ENCODE peak calls at places on chromosomes 6 and 20, in nine cellular contexts. One of them, this sample, is unnamed.

GRCh38 chr6:119479860-119480655 is 130.5 kb upstream of the MAN1A1 start:
- DNase-seq in Calu3: no peak
- DNase-seq in kidney: no peak
- DNase-seq in GM13976: no peak
- DNase-seq in activated B cell treated with CpG ODN at 0.5 μM for 24 hours: no peak
- DNase-seq in GM12865: no peak
- DNase-seq in colonic mucosa: no peak
- DNase-seq in heart right ventricle: no peak
- DNase-seq in GM13977: no peak
- DNase-seq in this sample: no peak

GRCh38 chr6:74807701-74808100 is 398.2 kb downstream of the COL12A1 start:
- DNase-seq in Calu3: no peak
- DNase-seq in kidney: no peak
- DNase-seq in GM13976: no peak
- DNase-seq in activated B cell treated with CpG ODN at 0.5 μM for 24 hours: no peak
- DNase-seq in GM12865: no peak
- DNase-seq in colonic mucosa: no peak
- DNase-seq in heart right ventricle: no peak
- DNase-seq in GM13977: no peak
- DNase-seq in this sample: no peak

GRCh38 chr20:23136893-23137745 is 51.0 kb upstream of the CD93 start:
- DNase-seq in Calu3: peak; percentile 22
- DNase-seq in kidney: peak; percentile 52
- DNase-seq in GM13976: no peak
- DNase-seq in activated B cell treated with CpG ODN at 0.5 μM for 24 hours: no peak
- DNase-seq in GM12865: no peak
- DNase-seq in colonic mucosa: no peak
- DNase-seq in heart right ventricle: no peak
- DNase-seq in GM13977: no peak
- DNase-seq in this sample: no peak

GRCh38 chr6:41917528-41917927 is 3.4 kb downstream of the MED20 start:
- DNase-seq in Calu3: no peak
- DNase-seq in kidney: no peak
- DNase-seq in GM13976: no peak
- DNase-seq in activated B cell treated with CpG ODN at 0.5 μM for 24 hours: no peak
- DNase-seq in GM12865: peak; percentile 49
- DNase-seq in colonic mucosa: no peak
- DNase-seq in heart right ventricle: no peak
- DNase-seq in GM13977: no peak
- DNase-seq in this sample: no peak

GRCh38 chr20:363319-364078 is 16.6 kb downstream of the NRSN2 start:
- DNase-seq in Calu3: peak; percentile 40
- DNase-seq in kidney: no peak
- DNase-seq in GM13976: no peak
- DNase-seq in activated B cell treated with CpG ODN at 0.5 μM for 24 hours: no peak
- DNase-seq in GM12865: no peak
- DNase-seq in colonic mucosa: no peak
- DNase-seq in heart right ventricle: no peak
- DNase-seq in GM13977: no peak
- DNase-seq in this sample: no peak

GRCh38 chr20:42024653-42025052 is 406.5 kb upstream of the CHD6 start:
- DNase-seq in Calu3: no peak
- DNase-seq in kidney: no peak
- DNase-seq in GM13976: no peak
- DNase-seq in activated B cell treated with CpG ODN at 0.5 μM for 24 hours: no peak
- DNase-seq in GM12865: peak; percentile 4
- DNase-seq in colonic mucosa: no peak
- DNase-seq in heart right ventricle: no peak
- DNase-seq in GM13977: no peak
- DNase-seq in this sample: no peak

GRCh38 chr6:55388161-55388560 is 60.9 kb downstream of the GFRAL start:
- DNase-seq in Calu3: no peak
- DNase-seq in kidney: no peak
- DNase-seq in GM13976: no peak
- DNase-seq in activated B cell treated with CpG ODN at 0.5 μM for 24 hours: no peak
- DNase-seq in GM12865: no peak
- DNase-seq in colonic mucosa: no peak
- DNase-seq in heart right ventricle: no peak
- DNase-seq in GM13977: no peak
- DNase-seq in this sample: no peak

GRCh38 chr6:42929928-42930360 is 664 bp downstream of the CNPY3 start:
- DNase-seq in Calu3: peak; percentile 46
- DNase-seq in kidney: no peak
- DNase-seq in GM13976: peak; percentile 81
- DNase-seq in activated B cell treated with CpG ODN at 0.5 μM for 24 hours: peak; percentile 58
- DNase-seq in GM12865: peak; percentile 96
- DNase-seq in colonic mucosa: no peak
- DNase-seq in heart right ventricle: no peak
- DNase-seq in GM13977: peak; percentile 84
- DNase-seq in this sample: peak; percentile 72

GRCh38 chr6:146200136-146200708 is 171.4 kb downstream of the GRM1 start:
- DNase-seq in Calu3: no peak
- DNase-seq in kidney: no peak
- DNase-seq in GM13976: no peak
- DNase-seq in activated B cell treated with CpG ODN at 0.5 μM for 24 hours: no peak
- DNase-seq in GM12865: no peak
- DNase-seq in colonic mucosa: no peak
- DNase-seq in heart right ventricle: no peak
- DNase-seq in GM13977: no peak
- DNase-seq in this sample: no peak

GRCh38 chr6:120005292-120005976 is 655.9 kb upstream of the MAN1A1 start:
- DNase-seq in Calu3: peak; percentile 49
- DNase-seq in kidney: no peak
- DNase-seq in GM13976: no peak
- DNase-seq in activated B cell treated with CpG ODN at 0.5 μM for 24 hours: no peak
- DNase-seq in GM12865: peak; percentile 6
- DNase-seq in colonic mucosa: no peak
- DNase-seq in heart right ventricle: no peak
- DNase-seq in GM13977: no peak
- DNase-seq in this sample: no peak

GRCh38 chr6:116975600-116975999 is 98.6 kb downstream of the RFX6 start:
- DNase-seq in Calu3: no peak
- DNase-seq in kidney: no peak
- DNase-seq in GM13976: no peak
- DNase-seq in activated B cell treated with CpG ODN at 0.5 μM for 24 hours: no peak
- DNase-seq in GM12865: peak; percentile 3
- DNase-seq in colonic mucosa: no peak
- DNase-seq in heart right ventricle: no peak
- DNase-seq in GM13977: no peak
- DNase-seq in this sample: no peak

GRCh38 chr6:117915846-117916245 is 8.8 kb downstream of the SLC35F1 start:
- DNase-seq in Calu3: no peak
- DNase-seq in kidney: no peak
- DNase-seq in GM13976: no peak
- DNase-seq in activated B cell treated with CpG ODN at 0.5 μM for 24 hours: no peak
- DNase-seq in GM12865: no peak
- DNase-seq in colonic mucosa: no peak
- DNase-seq in heart right ventricle: no peak
- DNase-seq in GM13977: no peak
- DNase-seq in this sample: no peak

GRCh38 chr20:25863536-25864325 is 167.1 kb upstream of the ZNF337 start:
- DNase-seq in Calu3: no peak
- DNase-seq in kidney: peak; percentile 81
- DNase-seq in GM13976: no peak
- DNase-seq in activated B cell treated with CpG ODN at 0.5 μM for 24 hours: no peak
- DNase-seq in GM12865: no peak
- DNase-seq in colonic mucosa: no peak
- DNase-seq in heart right ventricle: no peak
- DNase-seq in GM13977: no peak
- DNase-seq in this sample: no peak

DNA sequence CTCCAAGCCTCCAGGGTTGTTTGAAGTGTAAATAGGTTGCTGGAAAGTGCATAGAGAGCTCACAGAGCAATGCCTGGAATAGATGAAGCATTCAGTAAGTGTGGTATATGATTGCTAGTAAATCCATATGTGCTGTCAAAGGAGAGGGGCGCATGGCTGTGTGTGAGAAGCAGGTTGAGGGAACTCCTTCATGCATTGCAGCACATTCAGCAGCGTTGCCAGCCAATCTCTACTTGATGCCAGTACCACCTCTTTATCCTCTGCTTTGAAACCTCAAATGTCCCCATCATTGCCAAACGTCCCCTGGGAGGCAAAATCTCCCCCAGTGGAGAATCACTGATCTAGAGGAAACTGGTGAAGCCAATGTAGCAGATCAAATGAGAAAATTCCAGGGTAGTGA is 82.7 kb upstream of the RALGAPA2 start:
- DNase-seq in Calu3: no peak
- DNase-seq in kidney: no peak
- DNase-seq in GM13976: no peak
- DNase-seq in activated B cell treated with CpG ODN at 0.5 μM for 24 hours: no peak
- DNase-seq in GM12865: no peak
- DNase-seq in colonic mucosa: no peak
- DNase-seq in heart right ventricle: no peak
- DNase-seq in GM13977: no peak
- DNase-seq in this sample: no peak
- TF ChIP-seq CTCF in Calu3: no peak
- TF ChIP-seq CTCF in kidney: no peak
- TF ChIP-seq CTCF in GM13976: no peak
- TF ChIP-seq CTCF in activated B cell treated with CpG ODN at 0.5 μM for 24 hours: no peak
- TF ChIP-seq CTCF in GM12865: no peak
- TF ChIP-seq CTCF in colonic mucosa: no peak
- TF ChIP-seq CTCF in heart right ventricle: no peak
- TF ChIP-seq CTCF in GM13977: no peak
- TF ChIP-seq CTCF in this sample: no peak

GRCh38 chr6:112269165-112269564 is 14.8 kb upstream of the LAMA4 start:
- DNase-seq in Calu3: no peak
- DNase-seq in kidney: no peak
- DNase-seq in GM13976: no peak
- DNase-seq in activated B cell treated with CpG ODN at 0.5 μM for 24 hours: no peak
- DNase-seq in GM12865: no peak
- DNase-seq in colonic mucosa: no peak
- DNase-seq in heart right ventricle: no peak
- DNase-seq in GM13977: no peak
- DNase-seq in this sample: no peak
- TF ChIP-seq CTCF in Calu3: no peak
- TF ChIP-seq CTCF in kidney: peak; percentile 11
- TF ChIP-seq CTCF in GM13976: no peak
- TF ChIP-seq CTCF in activated B cell treated with CpG ODN at 0.5 μM for 24 hours: no peak
- TF ChIP-seq CTCF in GM12865: no peak
- TF ChIP-seq CTCF in colonic mucosa: no peak
- TF ChIP-seq CTCF in heart right ventricle: no peak
- TF ChIP-seq CTCF in GM13977: no peak
- TF ChIP-seq CTCF in this sample: no peak

DNA sequence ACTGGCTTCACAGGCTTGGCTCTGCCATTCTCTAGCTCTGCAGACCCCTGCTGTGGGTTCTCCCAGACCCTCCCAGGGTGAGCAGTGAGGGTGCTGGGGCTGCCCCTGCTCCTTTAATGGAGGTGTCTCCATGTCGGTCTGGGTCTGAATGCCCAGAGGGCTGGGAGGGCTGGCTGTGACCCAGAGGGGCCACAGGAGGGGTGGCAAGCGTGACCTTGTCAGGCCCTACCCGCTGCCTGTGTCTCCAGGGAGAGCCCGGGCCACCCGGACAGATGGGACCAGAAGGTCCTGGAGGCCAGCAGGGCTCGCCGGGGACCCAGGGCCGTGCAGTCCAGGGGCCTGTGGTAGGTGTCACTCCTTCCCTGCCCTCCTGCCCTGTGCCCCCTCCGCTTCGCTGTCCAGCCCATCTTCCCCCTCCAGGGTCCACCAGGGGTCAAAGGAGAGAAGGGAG is 32.1 kb downstream of the COL20A1 start:
- DNase-seq in Calu3: no peak
- DNase-seq in kidney: peak; percentile 55
- DNase-seq in GM13976: no peak
- DNase-seq in activated B cell treated with CpG ODN at 0.5 μM for 24 hours: no peak
- DNase-seq in GM12865: no peak
- DNase-seq in colonic mucosa: no peak
- DNase-seq in heart right ventricle: peak; percentile 6
- DNase-seq in GM13977: no peak
- DNase-seq in this sample: no peak
- TF ChIP-seq CTCF in Calu3: no peak
- TF ChIP-seq CTCF in kidney: no peak
- TF ChIP-seq CTCF in GM13976: no peak
- TF ChIP-seq CTCF in activated B cell treated with CpG ODN at 0.5 μM for 24 hours: no peak
- TF ChIP-seq CTCF in GM12865: no peak
- TF ChIP-seq CTCF in colonic mucosa: no peak
- TF ChIP-seq CTCF in heart right ventricle: no peak
- TF ChIP-seq CTCF in GM13977: no peak
- TF ChIP-seq CTCF in this sample: no peak

DNA sequence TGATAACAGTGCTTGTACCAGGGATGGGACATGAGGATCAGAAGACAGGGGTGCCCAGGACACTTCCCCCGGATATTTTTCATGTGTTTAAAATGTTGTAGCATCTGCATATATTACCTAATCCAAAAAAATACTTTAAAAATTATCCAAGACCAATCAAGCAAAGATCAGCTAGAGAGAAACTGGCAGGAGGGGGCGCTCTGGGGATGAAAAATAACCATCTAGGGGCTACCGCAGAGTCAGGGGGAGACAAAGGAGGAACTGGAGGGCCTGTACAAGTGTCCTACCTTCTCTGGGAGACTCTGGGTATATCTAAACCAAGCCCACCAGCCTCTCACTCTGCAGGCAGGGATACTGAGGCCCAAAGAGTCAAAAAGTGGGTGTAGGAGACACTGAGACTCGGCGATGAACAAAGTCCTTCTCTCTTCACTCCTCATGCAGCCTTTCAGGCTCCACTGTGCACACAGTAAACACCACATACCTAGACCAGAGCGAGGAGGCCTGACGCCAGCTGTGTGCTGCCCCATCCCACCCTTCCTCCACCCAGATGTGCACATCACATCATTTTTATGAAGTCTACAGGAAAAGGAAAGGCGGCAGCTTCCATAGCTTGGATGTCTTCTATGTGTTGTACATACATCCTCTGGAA is 9.8 kb downstream of the RIMS4 start:
- DNase-seq in Calu3: no peak
- DNase-seq in kidney: no peak
- DNase-seq in GM13976: no peak
- DNase-seq in activated B cell treated with CpG ODN at 0.5 μM for 24 hours: no peak
- DNase-seq in GM12865: no peak
- DNase-seq in colonic mucosa: no peak
- DNase-seq in heart right ventricle: no peak
- DNase-seq in GM13977: no peak
- DNase-seq in this sample: no peak
- TF ChIP-seq CTCF in Calu3: peak; percentile 26
- TF ChIP-seq CTCF in kidney: no peak
- TF ChIP-seq CTCF in GM13976: no peak
- TF ChIP-seq CTCF in activated B cell treated with CpG ODN at 0.5 μM for 24 hours: no peak
- TF ChIP-seq CTCF in GM12865: peak; percentile 21
- TF ChIP-seq CTCF in colonic mucosa: no peak
- TF ChIP-seq CTCF in heart right ventricle: no peak
- TF ChIP-seq CTCF in GM13977: no peak
- TF ChIP-seq CTCF in this sample: no peak